ENCODE peak calls at places on chromosomes 3 and 15, in eight cellular contexts. Y is posterior vena cava, P is body of pancreas, D is GM13977, N is GDM1, C is cardiac septum, U is tibial nerve, J is T follicular helper cell. M is an unnamed sample.

GRCh38 chr15:80461370-80462060 is 57.3 kb downstream of the ARNT2 start:
- DNase-seq in Y (no peak), P (no peak), D (no peak), N (no peak), C (no peak), U (no peak), J (no peak), M (no peak)

GRCh38 chr15:55526559-55527036 is 18.6 kb upstream of the DNAAF4 start:
- DNase-seq in Y (no peak), P (peak; percentile 20), D (peak; percentile 48), N (peak; percentile 50), C (no peak), U (no peak), J (no peak), M (no peak)

GRCh38 chr15:44319385-44319784 is 30.9 kb downstream of the GOLM2 start:
- DNase-seq in Y (no peak), P (no peak), D (peak; percentile 50), N (no peak), C (no peak), U (no peak), J (no peak), M (no peak)

GRCh38 chr3:171956372-171957104 is 82.8 kb upstream of the FNDC3B start:
- DNase-seq in Y (no peak), P (no peak), D (no peak), N (no peak), C (no peak), U (no peak), J (no peak), M (no peak)

GRCh38 chr3:62051506-62051905 is 321.8 kb downstream of the FEZF2 start:
- DNase-seq in Y (no peak), P (peak; percentile 78), D (no peak), N (no peak), C (no peak), U (no peak), J (no peak), M (no peak)

GRCh38 chr3:160399347-160400047 is at the start of gene SMC4:
- DNase-seq in Y (no peak), P (peak; percentile 84), D (peak; percentile 92), N (peak; percentile 82), C (peak; percentile 86), U (peak; percentile 63), J (peak; percentile 77), M (peak; percentile 58)

GRCh38 chr3:127092368-127092767 is 100.6 kb upstream of the PRR23E start:
- DNase-seq in Y (peak; percentile 47), P (no peak), D (no peak), N (no peak), C (no peak), U (no peak), J (no peak), M (no peak)

GRCh38 chr3:23806322-23807160 is 786 bp downstream of the UBE2E1 start:
- DNase-seq in Y (peak; percentile 82), P (peak; percentile 39), D (peak; percentile 63), N (no peak), C (peak; percentile 75), U (no peak), J (peak; percentile 10), M (no peak)

GRCh38 chr15:101570238-101570637 is 80.7 kb upstream of the PCSK6 start:
- DNase-seq in Y (no peak), P (no peak), D (no peak), N (no peak), C (no peak), U (no peak), J (no peak), M (no peak)

GRCh38 chr15:36358094-36358961 is 221.1 kb upstream of the CDIN1 start:
- DNase-seq in Y (no peak), P (no peak), D (no peak), N (no peak), C (no peak), U (no peak), J (no peak), M (peak; percentile 70)

GRCh38 chr3:106256249-106256957 is 387.6 kb upstream of the CBLB start:
- DNase-seq in Y (no peak), P (no peak), D (peak; percentile 10), N (no peak), C (no peak), U (no peak), J (no peak), M (no peak)

GRCh38 chr3:194725346-194725745 is 39.7 kb downstream of the FAM43A start:
- DNase-seq in Y (no peak), P (no peak), D (no peak), N (no peak), C (peak; percentile 19), U (no peak), J (no peak), M (no peak)

GRCh38 chr15:50652671-50653070 is 33.9 kb downstream of the TRPM7 start:
- DNase-seq in Y (no peak), P (no peak), D (no peak), N (no peak), C (no peak), U (no peak), J (no peak), M (no peak)

GRCh38 chr3:4271834-4272233 is 31.3 kb upstream of the SETMAR start:
- DNase-seq in Y (no peak), P (no peak), D (peak; percentile 23), N (no peak), C (no peak), U (no peak), J (no peak), M (no peak)

GRCh38 chr3:159892171-159892791 is 96.4 kb upstream of the IL12A start:
- DNase-seq in Y (no peak), P (peak; percentile 17), D (no peak), N (no peak), C (no peak), U (no peak), J (no peak), M (no peak)

GRCh38 chr3:17979248-17979647 is 236.8 kb upstream of the TBC1D5 start:
- DNase-seq in Y (no peak), P (no peak), D (no peak), N (peak; percentile 89), C (no peak), U (no peak), J (no peak), M (no peak)

M was measured in kidney epithelial cell.